ENCODE peak calls at places on chromosome 1, in ten cellular contexts. One of them, this sample, is unnamed.

GRCh38 chr1:41835488-41835887 is 83.2 kb downstream of the HIVEP3 start:
- DNase-seq in GM12891: no peak
- DNase-seq in HEK293T: no peak
- DNase-seq in posterior cingulate gyrus: no peak
- DNase-seq in cardiac muscle cell: no peak
- DNase-seq in C1 segment of cervical spinal cord: no peak
- DNase-seq in GM20000: no peak
- DNase-seq in AG08396: no peak
- DNase-seq in head of caudate nucleus: no peak
- DNase-seq in neuronal stem cell: no peak
- DNase-seq in this sample: no peak

GRCh38 chr1:7519181-7519860 is 251.8 kb upstream of the VAMP3 start:
- DNase-seq in cardiac muscle cell: no peak
- DNase-seq in neuronal stem cell: no peak
- DNase-seq in C1 segment of cervical spinal cord: no peak
- DNase-seq in GM12891: no peak
- DNase-seq in posterior cingulate gyrus: no peak
- DNase-seq in GM20000: no peak
- DNase-seq in HEK293T: no peak
- DNase-seq in head of caudate nucleus: no peak
- DNase-seq in AG08396: no peak
- DNase-seq in this sample: no peak

GRCh38 chr1:29793101-29793546 is 556.8 kb downstream of the PTPRU start:
- DNase-seq in GM12891: peak
- DNase-seq in HEK293T: peak
- DNase-seq in AG08396: peak
- DNase-seq in posterior cingulate gyrus: peak
- DNase-seq in neuronal stem cell: peak
- DNase-seq in GM20000: peak
- DNase-seq in C1 segment of cervical spinal cord: peak
- DNase-seq in head of caudate nucleus: peak
- DNase-seq in cardiac muscle cell: peak
- DNase-seq in this sample: peak

GRCh38 chr1:31626451-31627202 is 9.1 kb downstream of the HCRTR1 start:
- DNase-seq in neuronal stem cell: no peak
- DNase-seq in head of caudate nucleus: no peak
- DNase-seq in posterior cingulate gyrus: no peak
- DNase-seq in cardiac muscle cell: peak
- DNase-seq in GM20000: no peak
- DNase-seq in GM12891: no peak
- DNase-seq in HEK293T: no peak
- DNase-seq in C1 segment of cervical spinal cord: no peak
- DNase-seq in AG08396: peak
- DNase-seq in this sample: no peak

GRCh38 chr1:156912861-156913808 is 7.3 kb upstream of the LRRC71 start:
- DNase-seq in C1 segment of cervical spinal cord: no peak
- DNase-seq in head of caudate nucleus: no peak
- DNase-seq in posterior cingulate gyrus: peak
- DNase-seq in GM12891: no peak
- DNase-seq in AG08396: no peak
- DNase-seq in GM20000: no peak
- DNase-seq in cardiac muscle cell: no peak
- DNase-seq in HEK293T: no peak
- DNase-seq in neuronal stem cell: no peak
- DNase-seq in this sample: no peak

GRCh38 chr1:230242317-230242716 is 175.3 kb downstream of the GALNT2 start:
- DNase-seq in GM20000: no peak
- DNase-seq in HEK293T: no peak
- DNase-seq in posterior cingulate gyrus: no peak
- DNase-seq in head of caudate nucleus: no peak
- DNase-seq in GM12891: no peak
- DNase-seq in neuronal stem cell: no peak
- DNase-seq in C1 segment of cervical spinal cord: no peak
- DNase-seq in cardiac muscle cell: peak
- DNase-seq in AG08396: no peak
- DNase-seq in this sample: no peak

GRCh38 chr1:154938604-154939399 is 2.3 kb upstream of the PMVK start:
- DNase-seq in cardiac muscle cell: no peak
- DNase-seq in neuronal stem cell: no peak
- DNase-seq in C1 segment of cervical spinal cord: no peak
- DNase-seq in GM12891: no peak
- DNase-seq in posterior cingulate gyrus: no peak
- DNase-seq in HEK293T: no peak
- DNase-seq in AG08396: no peak
- DNase-seq in head of caudate nucleus: no peak
- DNase-seq in GM20000: no peak
- DNase-seq in this sample: no peak

GRCh38 chr1:7469255-7469938 is 301.7 kb upstream of the VAMP3 start:
- DNase-seq in cardiac muscle cell: peak
- DNase-seq in posterior cingulate gyrus: no peak
- DNase-seq in AG08396: no peak
- DNase-seq in GM20000: no peak
- DNase-seq in GM12891: no peak
- DNase-seq in C1 segment of cervical spinal cord: no peak
- DNase-seq in HEK293T: no peak
- DNase-seq in neuronal stem cell: no peak
- DNase-seq in head of caudate nucleus: no peak
- DNase-seq in this sample: no peak

GRCh38 chr1:100959502-100960060 is 63.7 kb downstream of the SLC30A7 start:
- DNase-seq in neuronal stem cell: no peak
- DNase-seq in posterior cingulate gyrus: no peak
- DNase-seq in GM20000: no peak
- DNase-seq in C1 segment of cervical spinal cord: no peak
- DNase-seq in GM12891: no peak
- DNase-seq in HEK293T: no peak
- DNase-seq in cardiac muscle cell: no peak
- DNase-seq in head of caudate nucleus: no peak
- DNase-seq in AG08396: no peak
- DNase-seq in this sample: peak

GRCh38 chr1:116167625-116168276 is 56.6 kb downstream of the MAB21L3 start:
- DNase-seq in HEK293T: no peak
- DNase-seq in posterior cingulate gyrus: no peak
- DNase-seq in cardiac muscle cell: peak
- DNase-seq in GM12891: no peak
- DNase-seq in C1 segment of cervical spinal cord: peak
- DNase-seq in head of caudate nucleus: no peak
- DNase-seq in AG08396: peak
- DNase-seq in neuronal stem cell: no peak
- DNase-seq in GM20000: no peak
- DNase-seq in this sample: peak

GRCh38 chr1:17031436-17031835 is 19.7 kb upstream of the ATP13A2 start:
- DNase-seq in cardiac muscle cell: no peak
- DNase-seq in neuronal stem cell: no peak
- DNase-seq in GM12891: no peak
- DNase-seq in C1 segment of cervical spinal cord: no peak
- DNase-seq in GM20000: no peak
- DNase-seq in HEK293T: no peak
- DNase-seq in AG08396: no peak
- DNase-seq in head of caudate nucleus: no peak
- DNase-seq in posterior cingulate gyrus: no peak
- DNase-seq in this sample: no peak

GRCh38 chr1:162292422-162292849 is 84.2 kb downstream of the SPATA46 start:
- DNase-seq in GM20000: no peak
- DNase-seq in cardiac muscle cell: peak
- DNase-seq in AG08396: no peak
- DNase-seq in neuronal stem cell: no peak
- DNase-seq in C1 segment of cervical spinal cord: no peak
- DNase-seq in head of caudate nucleus: no peak
- DNase-seq in HEK293T: no peak
- DNase-seq in GM12891: no peak
- DNase-seq in posterior cingulate gyrus: no peak
- DNase-seq in this sample: no peak

GRCh38 chr1:196114193-196114592 is 494.0 kb downstream of the KCNT2 start:
- DNase-seq in head of caudate nucleus: no peak
- DNase-seq in AG08396: peak
- DNase-seq in GM12891: no peak
- DNase-seq in C1 segment of cervical spinal cord: no peak
- DNase-seq in posterior cingulate gyrus: no peak
- DNase-seq in GM20000: no peak
- DNase-seq in neuronal stem cell: no peak
- DNase-seq in HEK293T: no peak
- DNase-seq in cardiac muscle cell: peak
- DNase-seq in this sample: no peak

GRCh38 chr1:192810253-192810880 is 1.5 kb downstream of the RGS2 start:
- DNase-seq in AG08396: no peak
- DNase-seq in neuronal stem cell: peak
- DNase-seq in head of caudate nucleus: no peak
- DNase-seq in GM12891: no peak
- DNase-seq in posterior cingulate gyrus: no peak
- DNase-seq in GM20000: peak
- DNase-seq in cardiac muscle cell: peak
- DNase-seq in HEK293T: no peak
- DNase-seq in C1 segment of cervical spinal cord: no peak
- DNase-seq in this sample: peak

GRCh38 chr1:11893907-11894251 is 32.3 kb downstream of the KIAA2013 start:
- DNase-seq in head of caudate nucleus: peak
- DNase-seq in HEK293T: peak
- DNase-seq in posterior cingulate gyrus: peak
- DNase-seq in cardiac muscle cell: peak
- DNase-seq in C1 segment of cervical spinal cord: no peak
- DNase-seq in AG08396: peak
- DNase-seq in GM20000: peak
- DNase-seq in GM12891: peak
- DNase-seq in neuronal stem cell: peak
- DNase-seq in this sample: peak

GRCh38 chr1:91884459-91885290 is 1.3 kb downstream of the TGFBR3 start:
- DNase-seq in C1 segment of cervical spinal cord: no peak
- DNase-seq in posterior cingulate gyrus: peak
- DNase-seq in GM20000: peak
- DNase-seq in cardiac muscle cell: peak
- DNase-seq in neuronal stem cell: peak
- DNase-seq in head of caudate nucleus: no peak
- DNase-seq in GM12891: no peak
- DNase-seq in AG08396: no peak
- DNase-seq in HEK293T: no peak
- DNase-seq in this sample: peak

GRCh38 chr1:56525463-56526155 is 53.8 kb downstream of the PLPP3 start:
- DNase-seq in GM20000: peak
- DNase-seq in AG08396: no peak
- DNase-seq in HEK293T: no peak
- DNase-seq in head of caudate nucleus: no peak
- DNase-seq in cardiac muscle cell: peak
- DNase-seq in C1 segment of cervical spinal cord: peak
- DNase-seq in GM12891: no peak
- DNase-seq in posterior cingulate gyrus: peak
- DNase-seq in neuronal stem cell: no peak
- DNase-seq in this sample: no peak

GRCh38 chr1:37811027-37811655 is 3.1 kb upstream of the YRDC start:
- DNase-seq in AG08396: peak
- DNase-seq in GM12891: peak
- DNase-seq in neuronal stem cell: peak
- DNase-seq in C1 segment of cervical spinal cord: peak
- DNase-seq in posterior cingulate gyrus: peak
- DNase-seq in GM20000: peak
- DNase-seq in cardiac muscle cell: peak
- DNase-seq in head of caudate nucleus: peak
- DNase-seq in HEK293T: peak
- DNase-seq in this sample: peak

GRCh38 chr1:152108899-152109222 is 6.4 kb downstream of the TCHH start:
- DNase-seq in posterior cingulate gyrus: no peak
- DNase-seq in C1 segment of cervical spinal cord: no peak
- DNase-seq in AG08396: no peak
- DNase-seq in neuronal stem cell: no peak
- DNase-seq in HEK293T: no peak
- DNase-seq in GM12891: no peak
- DNase-seq in head of caudate nucleus: no peak
- DNase-seq in cardiac muscle cell: no peak
- DNase-seq in GM20000: no peak
- DNase-seq in this sample: no peak

GRCh38 chr1:109269212-109269980 is 13.5 kb downstream of the PSRC1 start:
- DNase-seq in neuronal stem cell: no peak
- DNase-seq in posterior cingulate gyrus: peak
- DNase-seq in AG08396: no peak
- DNase-seq in GM12891: no peak
- DNase-seq in HEK293T: no peak
- DNase-seq in C1 segment of cervical spinal cord: no peak
- DNase-seq in GM20000: no peak
- DNase-seq in head of caudate nucleus: no peak
- DNase-seq in cardiac muscle cell: no peak
- DNase-seq in this sample: no peak

GRCh38 chr1:168328965-168329364 is 48.3 kb downstream of the TBX19 start:
- DNase-seq in head of caudate nucleus: no peak
- DNase-seq in GM12891: no peak
- DNase-seq in GM20000: no peak
- DNase-seq in posterior cingulate gyrus: no peak
- DNase-seq in cardiac muscle cell: no peak
- DNase-seq in C1 segment of cervical spinal cord: no peak
- DNase-seq in AG08396: no peak
- DNase-seq in HEK293T: no peak
- DNase-seq in neuronal stem cell: no peak
- DNase-seq in this sample: no peak

GRCh38 chr1:24351918-24352637 is 32.9 kb downstream of the GRHL3 start:
- DNase-seq in GM20000: peak
- DNase-seq in head of caudate nucleus: no peak
- DNase-seq in C1 segment of cervical spinal cord: no peak
- DNase-seq in GM12891: no peak
- DNase-seq in AG08396: peak
- DNase-seq in neuronal stem cell: no peak
- DNase-seq in posterior cingulate gyrus: no peak
- DNase-seq in HEK293T: no peak
- DNase-seq in cardiac muscle cell: no peak
- DNase-seq in this sample: no peak

GRCh38 chr1:179807691-179808485 is 64.8 kb downstream of the FAM163A start:
- DNase-seq in posterior cingulate gyrus: no peak
- DNase-seq in GM12891: no peak
- DNase-seq in HEK293T: no peak
- DNase-seq in AG08396: peak
- DNase-seq in C1 segment of cervical spinal cord: no peak
- DNase-seq in GM20000: no peak
- DNase-seq in cardiac muscle cell: peak
- DNase-seq in head of caudate nucleus: no peak
- DNase-seq in neuronal stem cell: no peak
- DNase-seq in this sample: peak

GRCh38 chr1:244049142-244049968 is 1.7 kb upstream of the ZBTB18 start:
- DNase-seq in HEK293T: peak
- DNase-seq in posterior cingulate gyrus: peak
- DNase-seq in head of caudate nucleus: peak
- DNase-seq in C1 segment of cervical spinal cord: peak
- DNase-seq in GM12891: peak
- DNase-seq in neuronal stem cell: no peak
- DNase-seq in GM20000: peak
- DNase-seq in AG08396: peak
- DNase-seq in cardiac muscle cell: peak
- DNase-seq in this sample: peak

GRCh38 chr1:153705484-153705883 is 22.4 kb upstream of the INTS3 start:
- DNase-seq in posterior cingulate gyrus: no peak
- DNase-seq in GM20000: no peak
- DNase-seq in AG08396: no peak
- DNase-seq in HEK293T: no peak
- DNase-seq in neuronal stem cell: no peak
- DNase-seq in cardiac muscle cell: no peak
- DNase-seq in head of caudate nucleus: no peak
- DNase-seq in C1 segment of cervical spinal cord: no peak
- DNase-seq in GM12891: no peak
- DNase-seq in this sample: no peak

GRCh38 chr1:175889848-175890247 is 146.5 kb upstream of the TNR start:
- DNase-seq in GM12891: no peak
- DNase-seq in GM20000: no peak
- DNase-seq in C1 segment of cervical spinal cord: no peak
- DNase-seq in AG08396: no peak
- DNase-seq in neuronal stem cell: no peak
- DNase-seq in HEK293T: no peak
- DNase-seq in cardiac muscle cell: no peak
- DNase-seq in head of caudate nucleus: no peak
- DNase-seq in posterior cingulate gyrus: no peak
- DNase-seq in this sample: no peak

GRCh38 chr1:39943471-39944290 is 11.3 kb upstream of the MFSD2A start:
- DNase-seq in head of caudate nucleus: no peak
- DNase-seq in cardiac muscle cell: no peak
- DNase-seq in C1 segment of cervical spinal cord: no peak
- DNase-seq in AG08396: no peak
- DNase-seq in HEK293T: no peak
- DNase-seq in GM12891: no peak
- DNase-seq in GM20000: no peak
- DNase-seq in neuronal stem cell: no peak
- DNase-seq in posterior cingulate gyrus: no peak
- DNase-seq in this sample: no peak

GRCh38 chr1:158251160-158251559 is 3.1 kb upstream of the CD1A start:
- DNase-seq in C1 segment of cervical spinal cord: no peak
- DNase-seq in head of caudate nucleus: no peak
- DNase-seq in GM12891: no peak
- DNase-seq in neuronal stem cell: no peak
- DNase-seq in HEK293T: no peak
- DNase-seq in AG08396: no peak
- DNase-seq in cardiac muscle cell: no peak
- DNase-seq in posterior cingulate gyrus: no peak
- DNase-seq in GM20000: no peak
- DNase-seq in this sample: no peak

This sample was measured in endothelial cell of umbilical vein.